ENCODE peak calls at places on chromosome 9, in six cellular contexts. X, A, D, L, J and K are unnamed samples.

GRCh38 chr9:841371-842209 is at the start of gene DMRT1:
- DNase-seq in X (peak; percentile 8), A (no peak), D (no peak), L (no peak), J (peak; percentile 57), K (peak; percentile 53)

GRCh38 chr9:129608561-129609481 is 12.1 kb downstream of the C9orf50 start:
- DNase-seq in X (no peak), A (no peak), D (no peak), L (no peak), J (no peak), K (no peak)

GRCh38 chr9:127388037-127388855 is 8.7 kb upstream of the SLC2A8 start:
- DNase-seq in X (no peak), A (no peak), D (peak; percentile 96), L (no peak), J (no peak), K (peak; percentile 73)

GRCh38 chr9:106920701-106921283 is 57.8 kb downstream of the ZNF462 start:
- DNase-seq in X (no peak), A (peak; percentile 12), D (peak; percentile 60), L (no peak), J (no peak), K (no peak)

GRCh38 chr9:102518324-102518723 is 476.8 kb upstream of the CYLC2 start:
- DNase-seq in X (no peak), A (no peak), D (no peak), L (no peak), J (no peak), K (no peak)

GRCh38 chr9:134346151-134346550 is 19.9 kb downstream of the RXRA start:
- DNase-seq in X (no peak), A (no peak), D (peak; percentile 82), L (no peak), J (no peak), K (no peak)

GRCh38 chr9:25048098-25048497 is 502.4 kb upstream of the IZUMO3 start:
- DNase-seq in X (no peak), A (no peak), D (no peak), L (no peak), J (no peak), K (no peak)

GRCh38 chr9:70205366-70206020 is 53.3 kb upstream of the SMC5 start:
- DNase-seq in X (no peak), A (no peak), D (no peak), L (no peak), J (no peak), K (no peak)

GRCh38 chr9:92763721-92764380 is 782 bp downstream of the BICD2 start:
- DNase-seq in X (peak; percentile 53), A (peak; percentile 34), D (peak; percentile 55), L (no peak), J (peak; percentile 73), K (peak; percentile 66)

GRCh38 chr9:35859310-35859994 is 10.7 kb downstream of the OR13J1 start:
- DNase-seq in X (no peak), A (no peak), D (peak; percentile 75), L (peak; percentile 29), J (no peak), K (no peak)

GRCh38 chr9:128150594-128151342 is 1.5 kb downstream of the LCN2 start:
- DNase-seq in X (peak; percentile 56), A (no peak), D (no peak), L (no peak), J (peak; percentile 28), K (no peak)

GRCh38 chr9:130824616-130825015 is 10.4 kb upstream of the ABL1 start:
- DNase-seq in X (no peak), A (no peak), D (peak; percentile 45), L (no peak), J (no peak), K (no peak)

GRCh38 chr9:131018621-131019020 is 9.6 kb downstream of the LAMC3 start:
- DNase-seq in X (no peak), A (no peak), D (no peak), L (no peak), J (no peak), K (no peak)

GRCh38 chr9:128494108-128494742 is 10.3 kb upstream of the GLE1 start:
- DNase-seq in X (peak; percentile 90), A (no peak), D (no peak), L (peak; percentile 40), J (no peak), K (no peak)

GRCh38 chr9:27749838-27750237 is 176.6 kb upstream of the C9orf72 start:
- DNase-seq in X (no peak), A (no peak), D (no peak), L (no peak), J (no peak), K (no peak)

GRCh38 chr9:134661299-134661698 is 19.7 kb downstream of the COL5A1 start:
- DNase-seq in X (no peak), A (no peak), D (peak; percentile 70), L (no peak), J (no peak), K (no peak)

GRCh38 chr9:72983512-72984021 is 30.7 kb upstream of the ALDH1A1 start:
- DNase-seq in X (no peak), A (no peak), D (peak; percentile 48), L (no peak), J (no peak), K (no peak)

GRCh38 chr9:125739442-125739841 is 7.7 kb upstream of the PBX3 start:
- DNase-seq in X (no peak), A (no peak), D (peak; percentile 42), L (no peak), J (no peak), K (no peak)

GRCh38 chr9:110028281-110029075 is 179.5 kb downstream of the C9orf152 start:
- DNase-seq in X (no peak), A (no peak), D (no peak), L (no peak), J (no peak), K (no peak)

GRCh38 chr9:19999491-20000057 is 210.7 kb upstream of the SLC24A2 start:
- DNase-seq in X (no peak), A (no peak), D (peak; percentile 98), L (no peak), J (no peak), K (peak; percentile 10)

DNA sequence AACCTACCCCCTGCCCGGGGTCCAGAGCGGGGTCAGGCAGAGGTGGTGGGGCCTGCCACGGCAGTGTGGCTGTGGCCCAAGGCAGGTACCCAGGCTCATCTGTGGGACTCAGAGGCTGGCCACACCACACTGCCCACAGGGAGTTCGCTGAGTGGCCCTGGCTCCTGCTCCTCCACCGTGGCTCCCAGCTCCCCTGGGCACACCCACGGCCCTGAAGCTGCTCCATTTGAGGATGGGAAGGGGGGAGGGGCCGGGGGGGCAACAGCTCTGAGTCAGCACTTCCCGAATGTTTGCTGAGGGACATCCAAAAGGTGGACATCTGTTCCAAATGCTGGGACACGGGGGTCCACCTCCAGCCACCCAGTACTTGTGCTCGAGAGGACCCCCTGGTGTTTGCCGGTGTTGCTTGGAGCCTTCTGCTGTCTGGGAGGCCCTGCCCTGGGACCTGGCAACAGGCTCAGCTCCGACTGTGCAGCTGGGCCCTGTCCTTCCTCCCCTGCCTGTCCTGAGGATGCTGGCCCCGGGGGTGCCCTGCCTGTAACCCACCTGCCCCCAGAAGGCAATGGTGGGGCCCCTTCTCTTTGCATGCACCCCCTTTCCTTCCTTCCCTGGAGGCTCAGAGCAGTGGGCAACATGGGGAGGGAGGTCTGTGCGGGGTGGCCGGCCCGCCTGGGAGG is 2.5 kb upstream of the NRARP start:
- DNase-seq in X (peak; percentile 58), A (no peak), D (no peak), L (no peak), J (peak; percentile 42), K (no peak)
- TF ChIP-seq CTCF in X (no peak), A (peak; percentile 28), D (peak; percentile 10), L (no peak), J (no peak), K (no peak)

GRCh38 chr9:81560851-81561732 is 128.3 kb downstream of the TLE1 start:
- DNase-seq in X (no peak), A (no peak), D (no peak), L (no peak), J (no peak), K (no peak)

GRCh38 chr9:81562221-81563019 is 126.9 kb downstream of the TLE1 start:
- DNase-seq in X (no peak), A (no peak), D (peak; percentile 87), L (peak; percentile 45), J (no peak), K (no peak)

GRCh38 chr9:81563739-81564138 is 125.6 kb downstream of the TLE1 start:
- DNase-seq in X (no peak), A (no peak), D (no peak), L (no peak), J (no peak), K (no peak)

GRCh38 chr9:81564632-81565031 is 124.7 kb downstream of the TLE1 start:
- DNase-seq in X (no peak), A (no peak), D (no peak), L (no peak), J (no peak), K (no peak)

GRCh38 chr9:81563020-81563407 is 126.3 kb downstream of the TLE1 start:
- DNase-seq in X (no peak), A (no peak), D (no peak), L (no peak), J (no peak), K (no peak)
- TF ChIP-seq CTCF in X (no peak), A (no peak), D (no peak), L (no peak), J (no peak), K (no peak)

DNA sequence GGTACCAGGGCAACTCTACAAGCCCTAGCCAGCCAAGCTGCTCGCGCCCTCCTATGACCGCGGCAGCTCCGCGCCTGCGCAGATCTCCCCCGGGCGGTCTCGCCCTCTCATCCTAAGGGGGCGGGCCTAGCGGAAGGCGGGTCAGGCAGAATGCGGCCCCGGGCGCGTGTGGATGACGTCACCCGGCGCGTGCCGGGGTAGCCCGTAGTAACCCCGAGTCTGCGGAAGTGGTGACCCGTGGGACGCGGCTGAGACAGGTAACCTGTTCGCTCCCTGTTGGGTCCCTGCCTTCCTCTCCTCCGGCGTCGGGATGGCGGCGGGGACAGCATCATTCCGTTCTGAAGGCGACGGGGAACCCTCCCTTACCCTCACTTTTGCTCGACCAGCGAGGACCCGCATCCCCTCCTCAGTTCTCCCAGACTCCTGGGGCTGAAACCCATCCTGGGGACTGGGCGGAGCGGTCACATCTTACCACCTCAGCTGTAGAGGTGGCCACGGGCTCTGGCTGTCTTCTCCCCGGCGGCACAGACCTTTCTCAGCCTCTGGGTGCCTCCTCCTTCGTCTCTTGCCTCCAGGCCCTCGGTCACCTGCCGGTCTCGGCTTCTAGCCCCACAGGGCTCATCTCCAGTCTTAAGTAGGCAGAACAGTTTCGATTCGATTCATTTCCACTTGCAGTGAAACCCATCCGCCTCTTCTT is at the start of gene AOPEP:
- DNase-seq in X (peak; percentile 99), A (peak; percentile 98), D (peak; percentile 99), L (peak; percentile 99), J (peak; percentile 99), K (peak; percentile 100)
- TF ChIP-seq CTCF in X (no peak), A (no peak), D (no peak), L (no peak), J (no peak), K (no peak)

GRCh38 chr9:136109351-136110081 is 9.2 kb downstream of the TMEM250 start:
- DNase-seq in X (peak; percentile 58), A (peak; percentile 48), D (peak; percentile 97), L (peak; percentile 91), J (peak; percentile 75), K (peak; percentile 92)
- TF ChIP-seq CTCF in X (no peak), A (no peak), D (no peak), L (no peak), J (no peak), K (no peak)